ENCODE peak calls at places on chromosomes 2 and 18, in seven cellular contexts. K is effector CD8-positive, alpha-beta T cell; W is endodermal cell; A is naive B cell; H is stimulated activated CD4-positive, alpha-beta T cell treated with anti-CD3 and anti-CD28 coated beads, Interleukin-1b, Interleukin-23, amount 100 ng/mL, for 24 hours; E is kidney epithelial cell; Q is NCI-H345. N is an unnamed sample.

GRCh38 chr2:237434916-237435315 is 21.0 kb upstream of the COL6A3 start:
- DNase-seq in K (peak; percentile 34), W (no peak), A (no peak), H (peak; percentile 59), E (no peak), Q (no peak), N (no peak)

GRCh38 chr2:19801367-19802087 is 100.3 kb downstream of the TTC32 start:
- DNase-seq in K (no peak), W (no peak), A (no peak), H (no peak), E (peak; percentile 98), Q (no peak), N (no peak)

GRCh38 chr2:209619782-209620181 is 151.8 kb upstream of the UNC80 start:
- DNase-seq in K (no peak), W (no peak), A (peak; percentile 31), H (no peak), E (no peak), Q (no peak), N (peak; percentile 36)

GRCh38 chr2:64978514-64979268 is 10.5 kb upstream of the SLC1A4 start:
- DNase-seq in K (no peak), W (no peak), A (peak; percentile 10), H (no peak), E (peak; percentile 14), Q (no peak), N (peak; percentile 32)

GRCh38 chr2:168114619-168115018 is 132.8 kb downstream of the STK39 start:
- DNase-seq in K (no peak), W (no peak), A (no peak), H (no peak), E (no peak), Q (no peak), N (no peak)

GRCh38 chr2:48332286-48332685 is 197.7 kb upstream of the STON1 start:
- DNase-seq in K (no peak), W (no peak), A (peak; percentile 54), H (no peak), E (no peak), Q (no peak), N (peak; percentile 56)

GRCh38 chr2:39632871-39633270 is 32.8 kb upstream of the TMEM178A start:
- DNase-seq in K (no peak), W (no peak), A (no peak), H (no peak), E (peak; percentile 29), Q (peak; percentile 56), N (no peak)

GRCh38 chr18:44601447-44601846 is 79.2 kb upstream of the SETBP1 start:
- DNase-seq in K (no peak), W (no peak), A (no peak), H (no peak), E (no peak), Q (no peak), N (no peak)

GRCh38 chr2:74041182-74041581 is 56.5 kb downstream of the TET3 start:
- DNase-seq in K (no peak), W (no peak), A (no peak), H (no peak), E (no peak), Q (no peak), N (no peak)

GRCh38 chr2:15986644-15987043 is 46.3 kb downstream of the MYCN start:
- DNase-seq in K (no peak), W (no peak), A (no peak), H (no peak), E (no peak), Q (no peak), N (no peak)

GRCh38 chr18:70234667-70235459 is 29.4 kb upstream of the RTTN start:
- DNase-seq in K (no peak), W (no peak), A (no peak), H (no peak), E (no peak), Q (no peak), N (no peak)

GRCh38 chr2:40625849-40626248 is 174.0 kb upstream of the SLC8A1 start:
- DNase-seq in K (no peak), W (no peak), A (no peak), H (no peak), E (peak; percentile 68), Q (no peak), N (no peak)

GRCh38 chr2:170571612-170572011 is 143.5 kb upstream of the SP5 start:
- DNase-seq in K (no peak), W (no peak), A (no peak), H (no peak), E (no peak), Q (no peak), N (no peak)

GRCh38 chr2:164617466-164617865 is 3.8 kb downstream of the GRB14 start:
- DNase-seq in K (no peak), W (no peak), A (no peak), H (no peak), E (no peak), Q (no peak), N (no peak)

GRCh38 chr2:106030287-106031268 is 163.5 kb downstream of the UXS1 start:
- DNase-seq in K (no peak), W (no peak), A (no peak), H (peak; percentile 22), E (no peak), Q (no peak), N (no peak)

GRCh38 chr2:23235292-23235691 is 149.7 kb upstream of the KLHL29 start:
- DNase-seq in K (no peak), W (no peak), A (no peak), H (no peak), E (no peak), Q (no peak), N (no peak)

GRCh38 chr18:72742002-72742401 is 125.8 kb downstream of the NETO1 start:
- DNase-seq in K (no peak), W (no peak), A (no peak), H (no peak), E (no peak), Q (no peak), N (no peak)

GRCh38 chr2:48519608-48520007 is 10.3 kb upstream of the STON1 start:
- DNase-seq in K (no peak), W (no peak), A (no peak), H (no peak), E (no peak), Q (no peak), N (peak; percentile 24)

GRCh38 chr2:51013060-51013746 is 18.7 kb downstream of the NRXN1 start:
- DNase-seq in K (no peak), W (peak; percentile 69), A (no peak), H (no peak), E (no peak), Q (peak; percentile 98), N (peak; percentile 7)

GRCh38 chr2:9170458-9171130 is 36.0 kb upstream of the ASAP2 start:
- DNase-seq in K (no peak), W (no peak), A (no peak), H (no peak), E (no peak), Q (no peak), N (no peak)

N was measured in OCI-LY7.